ENCODE peak calls at places on chromosomes 13 and 19, in five cellular contexts. K is PC-9, F is heart right ventricle, R is fibroblast of pulmonary artery, X is epithelial cell of esophagus. V is an unnamed sample.

GRCh38 chr19:53328967-53329366 is 4.6 kb upstream of the ZNF845 start:
- DNase-seq in K (peak; percentile 5), F (peak; percentile 66), R (peak; percentile 17), X (peak; percentile 2), V (peak; percentile 82)

GRCh38 chr13:98466634-98467236 is 110.2 kb downstream of the STK24 start:
- DNase-seq in K (peak; percentile 60), F (peak; percentile 47), R (peak; percentile 61), X (peak; percentile 57), V (no peak)

GRCh38 chr13:38398810-38399493 is 49.3 kb downstream of the UFM1 start:
- DNase-seq in K (no peak), F (no peak), R (peak; percentile 81), X (peak; percentile 50), V (no peak)

GRCh38 chr13:29918845-29919244 is 68.4 kb upstream of the UBL3 start:
- DNase-seq in K (peak; percentile 97), F (no peak), R (peak; percentile 75), X (peak; percentile 97), V (no peak)

GRCh38 chr13:44810067-44810840 is 179.0 kb downstream of the NUFIP1 start:
- DNase-seq in K (no peak), F (no peak), R (peak; percentile 48), X (peak; percentile 55), V (no peak)

GRCh38 chr13:25037057-25037813 is 58.7 kb upstream of the PABPC3 start:
- DNase-seq in K (peak; percentile 38), F (no peak), R (peak; percentile 76), X (peak; percentile 73), V (no peak)

GRCh38 chr13:67351915-67352314 is 121.8 kb upstream of the PCDH9 start:
- DNase-seq in K (no peak), F (no peak), R (peak; percentile 30), X (peak; percentile 30), V (no peak)

GRCh38 chr19:27746691-27747380 is 1466.1 kb downstream of the UQCRFS1 start:
- DNase-seq in K (no peak), F (peak; percentile 56), R (peak; percentile 13), X (peak; percentile 46), V (peak; percentile 77)

GRCh38 chr13:113209880-113210421 is 538 bp downstream of the CUL4A start:
- DNase-seq in K (peak; percentile 75), F (peak; percentile 54), R (peak; percentile 59), X (peak; percentile 80), V (peak; percentile 43)

GRCh38 chr19:48400018-48400742 is 6.7 kb downstream of the GRIN2D start:
- DNase-seq in K (peak; percentile 46), F (peak; percentile 62), R (peak; percentile 65), X (peak; percentile 74), V (peak; percentile 92)

GRCh38 chr13:75633285-75633684 is 2.8 kb upstream of the LMO7 start:
- DNase-seq in K (no peak), F (no peak), R (peak; percentile 87), X (no peak), V (no peak)

GRCh38 chr13:76481738-76482137 is 404.5 kb downstream of the KCTD12 start:
- DNase-seq in K (no peak), F (no peak), R (no peak), X (peak; percentile 18), V (no peak)

GRCh38 chr13:96662036-96662435 is 332.2 kb downstream of the OXGR1 start:
- DNase-seq in K (no peak), F (no peak), R (peak; percentile 33), X (peak; percentile 37), V (no peak)

GRCh38 chr13:112229445-112229844 is 146.7 kb upstream of the SPACA7 start:
- DNase-seq in K (no peak), F (no peak), R (no peak), X (no peak), V (peak; percentile 57)

GRCh38 chr19:36259211-36259610 is 44.3 kb downstream of the ZNF146 start:
- DNase-seq in K (no peak), F (no peak), R (no peak), X (no peak), V (no peak)

GRCh38 chr19:36258028-36258875 is 43.3 kb downstream of the ZNF146 start:
- DNase-seq in K (no peak), F (no peak), R (no peak), X (no peak), V (no peak)

GRCh38 chr19:36256853-36257511 is 42.1 kb downstream of the ZNF146 start:
- DNase-seq in K (no peak), F (no peak), R (no peak), X (no peak), V (no peak)

GRCh38 chr19:36256064-36256463 is 41.2 kb downstream of the ZNF146 start:
- DNase-seq in K (no peak), F (no peak), R (no peak), X (no peak), V (no peak)

GRCh38 chr19:36257512-36257876 is 42.6 kb downstream of the ZNF146 start:
- DNase-seq in K (no peak), F (peak; percentile 59), R (no peak), X (no peak), V (no peak)
- H3K4me3 ChIP-seq in K (no peak overlapping the region), F (peak overlapping the region; percentile 58), R (peak overlapping the region; percentile 30), X (peak overlapping the region; percentile 27), V (peak overlapping the region; percentile 15)

DNA sequence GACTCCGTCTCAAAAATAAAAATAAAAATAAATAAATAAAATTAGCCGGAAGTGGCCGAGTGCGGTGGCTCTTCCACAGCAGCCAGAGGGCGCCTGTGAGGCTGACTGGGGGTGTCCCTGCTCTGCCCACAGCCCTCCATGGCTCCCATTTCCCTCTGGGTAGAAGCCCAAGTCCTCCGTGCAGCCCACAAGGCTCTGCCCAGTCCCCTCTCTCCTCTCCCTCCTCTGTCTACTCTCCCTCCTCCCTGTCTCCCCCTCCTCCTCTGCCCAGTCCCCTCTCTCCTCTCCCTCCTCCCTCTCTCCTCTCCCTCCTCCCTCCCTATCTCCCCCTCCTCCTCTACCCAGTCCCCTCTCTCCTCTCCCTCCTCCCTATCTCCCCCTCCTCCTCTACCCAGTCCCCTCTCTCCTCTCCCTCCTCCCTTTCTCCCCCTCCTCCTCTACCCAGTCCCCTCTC is 20.4 kb downstream of the MISP start:
- DNase-seq in K (no peak), F (peak; percentile 57), R (peak; percentile 68), X (peak; percentile 64), V (no peak)
- TF ChIP-seq CTCF in K (peak; percentile 60), F (peak; percentile 39), R (peak; percentile 61), X (peak; percentile 62), V (no peak)

DNA sequence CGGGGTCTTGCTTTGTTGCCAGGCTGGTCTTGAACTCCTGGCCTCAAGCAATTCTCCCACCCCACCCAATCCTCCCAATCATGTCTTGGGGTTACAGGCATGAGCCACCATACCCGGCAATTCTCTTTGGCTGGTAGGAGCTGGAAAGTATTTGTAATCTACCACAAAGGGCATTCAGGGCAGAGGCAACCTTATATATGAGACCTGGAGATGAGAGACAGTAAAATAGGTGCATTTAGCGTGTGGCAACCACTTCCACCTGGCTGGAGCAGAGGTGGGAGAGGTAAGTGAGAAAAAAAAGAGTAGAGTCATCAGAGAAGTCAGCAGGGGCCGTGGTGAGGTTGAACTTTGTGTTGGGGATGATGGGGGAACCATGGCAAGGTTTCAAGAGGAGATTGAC is 36.8 kb downstream of the VAV1 start:
- DNase-seq in K (no peak), F (no peak), R (no peak), X (no peak), V (no peak)
- H3K4me3 ChIP-seq in K (no peak overlapping the region), F (no peak overlapping the region), R (no peak overlapping the region), X (no peak overlapping the region), V (no peak overlapping the region)

GRCh38 chr19:39390759-39391592 is at the start of the genes MED29 and PAF1:
- DNase-seq in K (peak; percentile 98), F (peak; percentile 94), R (peak; percentile 100), X (peak; percentile 100), V (peak; percentile 99)
- TF ChIP-seq CTCF in K (no peak), F (no peak), R (no peak), X (no peak), V (no peak)

GRCh38 chr13:110561335-110562033 is at the start of gene RAB20:
- DNase-seq in K (peak; percentile 73), F (peak; percentile 90), R (peak; percentile 87), X (peak; percentile 75), V (peak; percentile 81)

GRCh38 chr13:110557610-110558305 is 3.8 kb downstream of the RAB20 start:
- DNase-seq in K (no peak), F (no peak), R (no peak), X (no peak), V (no peak)

GRCh38 chr13:110560606-110561334 is 752 bp downstream of the RAB20 start:
- DNase-seq in K (peak; percentile 54), F (peak; percentile 37), R (peak; percentile 40), X (peak; percentile 16), V (no peak)

GRCh38 chr13:110559986-110560385 is 1.5 kb downstream of the RAB20 start:
- DNase-seq in K (peak; percentile 67), F (no peak), R (no peak), X (peak; percentile 21), V (no peak)

GRCh38 chr13:110559429-110559943 is 2.0 kb downstream of the RAB20 start:
- DNase-seq in K (peak; percentile 84), F (peak; percentile 59), R (peak; percentile 32), X (no peak), V (peak; percentile 89)
- H3K4me3 ChIP-seq in K (peak overlapping the region; percentile 91), F (peak overlapping the region; percentile 92), R (peak overlapping the region; percentile 83), X (no peak overlapping the region), V (no peak overlapping the region)

GRCh38 chr13:39406688-39407087 is 196.3 kb downstream of the LHFPL6 start:
- DNase-seq in K (no peak), F (no peak), R (no peak), X (peak; percentile 79), V (no peak)
- TF ChIP-seq CTCF in K (peak; percentile 4), F (no peak), R (no peak), X (peak; percentile 45), V (no peak)

V was measured in lower leg skin.